ENCODE peak calls at places on chromosomes 13 and 19, in ten cellular contexts. G, E, W, R, I, S, Y, L, O and M are unnamed samples.

GRCh38 chr19:40594657-40595077 is 6.5 kb upstream of the LTBP4 start:
- DNase-seq in G (no peak), E (no peak), W (peak), R (no peak), I (no peak), S (no peak), Y (no peak), L (no peak), O (no peak), M (no peak)

GRCh38 chr13:113670541-113670940 is 3.5 kb downstream of the GRK1 start:
- DNase-seq in G (no peak), E (no peak), W (no peak), R (no peak), I (no peak), S (peak), Y (no peak), L (no peak), O (no peak), M (no peak)

GRCh38 chr13:71255633-71256032 is 611.4 kb downstream of the DACH1 start:
- DNase-seq in G (no peak), E (no peak), W (no peak), R (no peak), I (no peak), S (no peak), Y (no peak), L (no peak), O (no peak), M (no peak)

GRCh38 chr13:27283906-27284523 is 13.4 kb downstream of the RASL11A start:
- DNase-seq in G (no peak), E (no peak), W (peak), R (no peak), I (peak), S (no peak), Y (no peak), L (no peak), O (no peak), M (no peak)

GRCh38 chr13:80030491-80030890 is 310.4 kb downstream of the SPRY2 start:
- DNase-seq in G (no peak), E (no peak), W (peak), R (no peak), I (no peak), S (peak), Y (no peak), L (no peak), O (no peak), M (no peak)

GRCh38 chr19:18157465-18158063 is 4.6 kb downstream of the PIK3R2 start:
- DNase-seq in G (no peak), E (no peak), W (no peak), R (peak), I (no peak), S (peak), Y (no peak), L (no peak), O (no peak), M (no peak)

GRCh38 chr19:33806434-33806881 is 9.8 kb downstream of the KCTD15 start:
- DNase-seq in G (no peak), E (no peak), W (no peak), R (no peak), I (no peak), S (peak), Y (no peak), L (no peak), O (no peak), M (no peak)

GRCh38 chr13:40148103-40148502 is 492.6 kb downstream of the COG6 start:
- DNase-seq in G (no peak), E (no peak), W (no peak), R (no peak), I (peak), S (no peak), Y (no peak), L (no peak), O (no peak), M (no peak)

GRCh38 chr13:112725346-112726017 is 35.6 kb downstream of the ATP11A start:
- DNase-seq in G (no peak), E (no peak), W (no peak), R (no peak), I (peak), S (no peak), Y (no peak), L (no peak), O (no peak), M (peak)

GRCh38 chr19:16628984-16629691 is 1.1 kb upstream of the MED26 start:
- DNase-seq in G (no peak), E (no peak), W (peak), R (no peak), I (no peak), S (peak), Y (no peak), L (no peak), O (no peak), M (no peak)

GRCh38 chr19:16773259-16773658 is 53.6 kb downstream of the NWD1 start:
- DNase-seq in G (no peak), E (no peak), W (no peak), R (no peak), I (no peak), S (no peak), Y (no peak), L (no peak), O (no peak), M (no peak)

GRCh38 chr19:12788025-12788681 is 3.1 kb upstream of the JUNB start:
- DNase-seq in G (no peak), E (no peak), W (peak), R (no peak), I (no peak), S (no peak), Y (no peak), L (no peak), O (no peak), M (no peak)

GRCh38 chr13:99231726-99232125 is 26.5 kb downstream of the GPR18 start:
- DNase-seq in G (no peak), E (no peak), W (no peak), R (no peak), I (no peak), S (no peak), Y (no peak), L (no peak), O (no peak), M (peak)

GRCh38 chr13:78102121-78102677 is 183.6 kb upstream of the EDNRB start:
- DNase-seq in G (no peak), E (no peak), W (peak), R (no peak), I (no peak), S (no peak), Y (no peak), L (no peak), O (no peak), M (peak)

GRCh38 chr13:43061496-43062280 is 38.3 kb downstream of the DNAJC15 start:
- DNase-seq in G (no peak), E (no peak), W (no peak), R (no peak), I (peak), S (no peak), Y (no peak), L (no peak), O (no peak), M (no peak)

GRCh38 chr19:48186015-48186414 is 15.5 kb downstream of the ZSWIM9 start:
- DNase-seq in G (no peak), E (no peak), W (no peak), R (no peak), I (no peak), S (no peak), Y (no peak), L (no peak), O (no peak), M (no peak)

GRCh38 chr13:48532146-48532472 is 771 bp downstream of the RCBTB2 start:
- DNase-seq in G (no peak), E (no peak), W (peak), R (no peak), I (peak), S (no peak), Y (no peak), L (no peak), O (no peak), M (no peak)

GRCh38 chr13:26112843-26113242 is 61.0 kb upstream of the SHISA2 start:
- DNase-seq in G (no peak), E (no peak), W (peak), R (no peak), I (no peak), S (no peak), Y (no peak), L (no peak), O (no peak), M (no peak)